ENCODE peak calls at places on chromosomes 11 and 22, in seven cellular contexts. One of them, this sample, is unnamed.

GRCh38 chr11:95680169-95680929 is 109.2 kb downstream of the FAM76B start:
- DNase-seq in mammary epithelial cell: peak; percentile 21
- DNase-seq in keratinocyte: no peak
- DNase-seq in fibroblast of lung: peak; percentile 93
- DNase-seq in H1: no peak
- DNase-seq in IMR-90: peak; percentile 85
- DNase-seq in OCI-LY7: no peak
- DNase-seq in this sample: peak; percentile 90

GRCh38 chr11:23746896-23747295 is 750.0 kb upstream of the LUZP2 start:
- DNase-seq in mammary epithelial cell: no peak
- DNase-seq in keratinocyte: no peak
- DNase-seq in fibroblast of lung: no peak
- DNase-seq in H1: no peak
- DNase-seq in IMR-90: no peak
- DNase-seq in OCI-LY7: no peak
- DNase-seq in this sample: no peak

GRCh38 chr11:72712168-72712721 is 38.0 kb upstream of the PDE2A start:
- DNase-seq in mammary epithelial cell: no peak
- DNase-seq in keratinocyte: no peak
- DNase-seq in fibroblast of lung: peak; percentile 40
- DNase-seq in H1: no peak
- DNase-seq in IMR-90: no peak
- DNase-seq in OCI-LY7: no peak
- DNase-seq in this sample: no peak

GRCh38 chr22:23305321-23305910 is 125.1 kb downstream of the BCR start:
- DNase-seq in mammary epithelial cell: no peak
- DNase-seq in keratinocyte: no peak
- DNase-seq in fibroblast of lung: peak; percentile 78
- DNase-seq in H1: no peak
- DNase-seq in IMR-90: peak; percentile 80
- DNase-seq in OCI-LY7: no peak
- DNase-seq in this sample: peak; percentile 91

GRCh38 chr11:104968856-104969776 is 742 bp upstream of the CASP4 start:
- DNase-seq in mammary epithelial cell: peak; percentile 41
- DNase-seq in keratinocyte: no peak
- DNase-seq in fibroblast of lung: peak; percentile 4
- DNase-seq in H1: peak; percentile 52
- DNase-seq in IMR-90: peak; percentile 34
- DNase-seq in OCI-LY7: no peak
- DNase-seq in this sample: peak; percentile 67

GRCh38 chr11:131674051-131674755 is 303.8 kb downstream of the NTM start:
- DNase-seq in mammary epithelial cell: peak; percentile 72
- DNase-seq in keratinocyte: no peak
- DNase-seq in fibroblast of lung: peak; percentile 92
- DNase-seq in H1: peak; percentile 96
- DNase-seq in IMR-90: peak; percentile 86
- DNase-seq in OCI-LY7: peak; percentile 44
- DNase-seq in this sample: peak; percentile 93

GRCh38 chr11:104547996-104548661 is 350.1 kb downstream of the CASP12 start:
- DNase-seq in mammary epithelial cell: peak; percentile 48
- DNase-seq in keratinocyte: no peak
- DNase-seq in fibroblast of lung: peak; percentile 17
- DNase-seq in H1: no peak
- DNase-seq in IMR-90: peak; percentile 63
- DNase-seq in OCI-LY7: no peak
- DNase-seq in this sample: peak; percentile 35

GRCh38 chr22:36546092-36546804 is 17.3 kb upstream of the EIF3D start:
- DNase-seq in mammary epithelial cell: no peak
- DNase-seq in keratinocyte: no peak
- DNase-seq in fibroblast of lung: peak; percentile 54
- DNase-seq in H1: peak; percentile 65
- DNase-seq in IMR-90: peak; percentile 62
- DNase-seq in OCI-LY7: peak; percentile 67
- DNase-seq in this sample: peak; percentile 74

GRCh38 chr22:37818397-37819099 is 4.6 kb upstream of the GALR3 start:
- DNase-seq in mammary epithelial cell: peak; percentile 14
- DNase-seq in keratinocyte: no peak
- DNase-seq in fibroblast of lung: peak; percentile 64
- DNase-seq in H1: peak; percentile 81
- DNase-seq in IMR-90: peak; percentile 35
- DNase-seq in OCI-LY7: peak; percentile 25
- DNase-seq in this sample: peak; percentile 84

GRCh38 chr11:46332093-46332567 is 15.1 kb upstream of the DGKZ start:
- DNase-seq in mammary epithelial cell: no peak
- DNase-seq in keratinocyte: no peak
- DNase-seq in fibroblast of lung: no peak
- DNase-seq in H1: no peak
- DNase-seq in IMR-90: no peak
- DNase-seq in OCI-LY7: no peak
- DNase-seq in this sample: no peak

GRCh38 chr11:1197431-1197885 is 25.4 kb upstream of the MUC5B start:
- DNase-seq in mammary epithelial cell: no peak
- DNase-seq in keratinocyte: no peak
- DNase-seq in fibroblast of lung: no peak
- DNase-seq in H1: no peak
- DNase-seq in IMR-90: no peak
- DNase-seq in OCI-LY7: no peak
- DNase-seq in this sample: no peak

GRCh38 chr11:23112987-23113886 is 253.0 kb upstream of the CCDC179 start:
- DNase-seq in mammary epithelial cell: peak; percentile 41
- DNase-seq in keratinocyte: no peak
- DNase-seq in fibroblast of lung: peak; percentile 55
- DNase-seq in H1: peak; percentile 52
- DNase-seq in IMR-90: peak; percentile 63
- DNase-seq in OCI-LY7: peak; percentile 34
- DNase-seq in this sample: peak; percentile 64

GRCh38 chr11:45997599-45997998 is 75.1 kb downstream of the LARGE2 start:
- DNase-seq in mammary epithelial cell: peak; percentile 25
- DNase-seq in keratinocyte: no peak
- DNase-seq in fibroblast of lung: no peak
- DNase-seq in H1: no peak
- DNase-seq in IMR-90: no peak
- DNase-seq in OCI-LY7: no peak
- DNase-seq in this sample: no peak

GRCh38 chr11:73585834-73586575 is 11.9 kb downstream of the FAM168A start:
- DNase-seq in mammary epithelial cell: peak; percentile 70
- DNase-seq in keratinocyte: no peak
- DNase-seq in fibroblast of lung: peak; percentile 75
- DNase-seq in H1: no peak
- DNase-seq in IMR-90: peak; percentile 90
- DNase-seq in OCI-LY7: no peak
- DNase-seq in this sample: peak; percentile 82

GRCh38 chr11:60756307-60757032 is at the start of gene MS4A15:
- DNase-seq in mammary epithelial cell: peak; percentile 36
- DNase-seq in keratinocyte: no peak
- DNase-seq in fibroblast of lung: peak; percentile 8
- DNase-seq in H1: no peak
- DNase-seq in IMR-90: no peak
- DNase-seq in OCI-LY7: peak; percentile 50
- DNase-seq in this sample: peak; percentile 14

GRCh38 chr11:84316866-84317560 is 1030.8 kb upstream of the CCDC90B start:
- DNase-seq in mammary epithelial cell: no peak
- DNase-seq in keratinocyte: no peak
- DNase-seq in fibroblast of lung: peak; percentile 75
- DNase-seq in H1: no peak
- DNase-seq in IMR-90: peak; percentile 30
- DNase-seq in OCI-LY7: no peak
- DNase-seq in this sample: peak; percentile 60

GRCh38 chr11:44306469-44307244 is 3.3 kb downstream of the ALX4 start:
- DNase-seq in mammary epithelial cell: no peak
- DNase-seq in keratinocyte: no peak
- DNase-seq in fibroblast of lung: no peak
- DNase-seq in H1: peak; percentile 73
- DNase-seq in IMR-90: no peak
- DNase-seq in OCI-LY7: no peak
- DNase-seq in this sample: no peak
- H2AFZ ChIP-seq in mammary epithelial cell: no peak overlapping the region
- H2AFZ ChIP-seq in keratinocyte: no peak overlapping the region
- H2AFZ ChIP-seq in fibroblast of lung: no peak overlapping the region
- H2AFZ ChIP-seq in H1: no peak overlapping the region
- H2AFZ ChIP-seq in IMR-90: no peak overlapping the region
- H2AFZ ChIP-seq in OCI-LY7: no peak overlapping the region
- H2AFZ ChIP-seq in this sample: no peak overlapping the region

GRCh38 chr22:49713003-49713402 is 114.7 kb downstream of the BRD1 start:
- DNase-seq in mammary epithelial cell: no peak
- DNase-seq in keratinocyte: no peak
- DNase-seq in fibroblast of lung: no peak
- DNase-seq in H1: no peak
- DNase-seq in IMR-90: no peak
- DNase-seq in OCI-LY7: no peak
- DNase-seq in this sample: no peak
- H2AFZ ChIP-seq in mammary epithelial cell: no peak overlapping the region
- H2AFZ ChIP-seq in keratinocyte: no peak overlapping the region
- H2AFZ ChIP-seq in fibroblast of lung: no peak overlapping the region
- H2AFZ ChIP-seq in H1: no peak overlapping the region
- H2AFZ ChIP-seq in IMR-90: no peak overlapping the region
- H2AFZ ChIP-seq in OCI-LY7: no peak overlapping the region
- H2AFZ ChIP-seq in this sample: no peak overlapping the region

DNA sequence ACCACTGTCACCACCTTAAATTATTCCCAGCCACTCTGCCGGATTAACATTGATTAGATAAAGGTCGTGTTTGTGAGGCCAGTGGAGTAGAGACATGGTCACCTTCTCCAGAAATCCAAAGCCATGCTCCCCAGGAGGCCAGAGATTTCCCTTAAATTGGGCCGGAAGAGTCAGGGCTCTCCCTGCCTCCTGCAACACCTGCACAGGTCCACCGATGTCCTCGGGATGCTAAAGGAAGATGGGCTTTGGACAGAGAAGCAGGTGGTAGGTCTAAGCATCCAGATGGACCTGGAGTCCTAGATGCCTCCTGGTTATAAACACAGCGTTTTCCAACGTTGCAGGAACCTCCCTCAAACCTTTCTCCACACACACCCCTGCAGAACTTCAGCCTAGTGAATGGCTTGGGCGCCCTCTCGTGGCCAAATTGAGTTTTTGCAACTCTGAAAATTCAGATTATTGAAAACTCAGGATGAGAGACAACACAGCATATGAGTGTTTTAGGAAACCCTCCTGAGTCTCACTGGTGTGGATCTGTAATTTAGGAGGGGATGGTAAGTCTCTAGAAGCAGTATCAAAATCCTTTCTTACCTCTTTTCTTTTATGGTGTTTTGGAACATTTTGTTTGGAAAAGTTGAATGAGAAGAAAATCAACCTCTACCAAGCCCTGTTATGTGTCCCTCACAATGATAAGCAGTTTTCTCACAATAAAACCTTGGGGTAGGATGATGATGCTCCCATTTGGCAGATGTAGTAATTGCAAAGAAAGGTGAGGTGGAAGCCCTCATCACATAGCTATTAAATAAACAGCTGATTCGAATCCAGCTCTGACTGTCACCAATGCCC is 109.6 kb downstream of the RRAS2 start:
- DNase-seq in mammary epithelial cell: peak; percentile 36
- DNase-seq in keratinocyte: peak; percentile 9
- DNase-seq in fibroblast of lung: peak; percentile 21
- DNase-seq in H1: peak; percentile 80
- DNase-seq in IMR-90: peak; percentile 53
- DNase-seq in OCI-LY7: peak; percentile 74
- DNase-seq in this sample: peak; percentile 72
- H2AFZ ChIP-seq in mammary epithelial cell: no peak overlapping the region
- H2AFZ ChIP-seq in keratinocyte: no peak overlapping the region
- H2AFZ ChIP-seq in fibroblast of lung: no peak overlapping the region
- H2AFZ ChIP-seq in H1: peak overlapping the region; percentile 22
- H2AFZ ChIP-seq in IMR-90: peak overlapping the region; percentile 19
- H2AFZ ChIP-seq in OCI-LY7: peak overlapping the region; percentile 49
- H2AFZ ChIP-seq in this sample: no peak overlapping the region

DNA sequence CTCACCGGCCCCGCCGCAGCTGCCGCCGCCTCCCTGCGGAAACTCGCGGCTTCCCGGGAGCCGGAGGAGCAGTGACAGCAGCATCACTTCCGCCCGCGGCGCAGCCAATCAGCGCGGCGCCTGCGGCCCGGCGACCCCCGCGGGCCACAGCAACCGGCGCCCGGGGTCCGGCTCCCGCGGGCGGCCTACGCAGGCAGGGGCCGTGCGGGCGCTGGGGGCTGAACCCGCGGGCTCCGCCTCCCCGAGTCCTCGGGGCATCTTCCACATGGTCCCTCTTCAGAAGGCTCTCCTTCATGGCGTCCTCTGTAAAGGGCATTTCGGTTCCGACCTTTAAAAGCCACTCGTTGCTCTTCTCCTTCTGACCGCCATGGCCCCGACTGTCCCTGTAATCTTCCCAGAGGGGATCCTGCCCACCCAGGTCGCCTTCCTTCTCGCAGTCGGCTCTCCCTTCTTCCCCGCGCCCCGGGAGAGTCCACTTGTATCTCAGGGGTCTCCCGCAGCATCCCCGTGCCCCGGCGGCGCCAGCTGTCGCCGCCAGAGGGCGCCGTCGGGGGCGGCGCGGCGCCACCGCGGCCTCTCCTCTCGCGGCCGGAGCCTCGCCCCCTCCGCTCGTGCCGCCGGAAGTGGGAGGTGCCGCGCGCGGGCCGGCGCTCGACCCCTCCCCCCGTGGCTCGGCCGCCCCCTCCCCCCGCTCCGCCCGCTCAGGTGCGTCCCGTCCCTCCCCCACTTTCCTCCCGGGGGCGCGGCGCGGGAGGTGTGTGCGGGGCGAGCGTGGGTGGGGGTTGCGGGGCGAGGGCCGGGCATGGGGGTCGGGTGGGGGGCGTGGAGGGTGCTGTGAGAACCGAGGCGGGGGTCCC is at the start of the genes PCSK7 and RNF214:
- DNase-seq in mammary epithelial cell: peak; percentile 70
- DNase-seq in keratinocyte: no peak
- DNase-seq in fibroblast of lung: peak; percentile 64
- DNase-seq in H1: peak; percentile 88
- DNase-seq in IMR-90: peak; percentile 61
- DNase-seq in OCI-LY7: peak; percentile 88
- DNase-seq in this sample: peak; percentile 90
- H2AFZ ChIP-seq in mammary epithelial cell: peak within 1 kb of the TSS; percentile 100
- H2AFZ ChIP-seq in keratinocyte: peak within 1 kb of the TSS; percentile 99
- H2AFZ ChIP-seq in fibroblast of lung: peak within 1 kb of the TSS; percentile 88
- H2AFZ ChIP-seq in H1: peak within 1 kb of the TSS; percentile 99
- H2AFZ ChIP-seq in IMR-90: peak within 1 kb of the TSS; percentile 93
- H2AFZ ChIP-seq in OCI-LY7: peak within 1 kb of the TSS; percentile 100
- H2AFZ ChIP-seq in this sample: peak within 1 kb of the TSS; percentile 99

DNA sequence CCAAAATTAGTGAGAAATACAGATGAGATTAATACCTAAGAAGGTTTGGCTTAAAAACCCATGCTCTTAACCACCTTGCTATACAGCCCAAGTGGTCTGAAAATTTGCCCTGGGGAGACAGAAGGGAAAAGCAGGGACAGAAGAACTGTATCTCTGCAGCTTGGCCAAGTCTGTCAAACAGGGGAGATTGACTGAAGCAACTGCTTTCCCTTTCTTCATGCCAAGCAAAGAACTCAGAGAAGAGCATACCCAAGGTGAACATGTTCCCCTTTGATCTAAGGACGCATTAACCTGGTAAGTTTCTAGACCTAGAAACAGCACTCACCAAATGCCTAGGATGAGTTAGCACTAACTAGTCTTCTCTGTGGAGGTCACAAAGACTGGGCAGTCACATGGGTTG is 75.7 kb upstream of the GRAMD1B start:
- DNase-seq in mammary epithelial cell: no peak
- DNase-seq in keratinocyte: no peak
- DNase-seq in fibroblast of lung: no peak
- DNase-seq in H1: no peak
- DNase-seq in IMR-90: no peak
- DNase-seq in OCI-LY7: no peak
- DNase-seq in this sample: no peak
- H2AFZ ChIP-seq in mammary epithelial cell: no peak overlapping the region
- H2AFZ ChIP-seq in keratinocyte: no peak overlapping the region
- H2AFZ ChIP-seq in fibroblast of lung: no peak overlapping the region
- H2AFZ ChIP-seq in H1: no peak overlapping the region
- H2AFZ ChIP-seq in IMR-90: no peak overlapping the region
- H2AFZ ChIP-seq in OCI-LY7: no peak overlapping the region
- H2AFZ ChIP-seq in this sample: no peak overlapping the region

GRCh38 chr11:4531666-4532065 is 13.3 kb upstream of the OR52M1 start:
- DNase-seq in mammary epithelial cell: no peak
- DNase-seq in keratinocyte: no peak
- DNase-seq in fibroblast of lung: no peak
- DNase-seq in H1: no peak
- DNase-seq in IMR-90: no peak
- DNase-seq in OCI-LY7: no peak
- DNase-seq in this sample: no peak
- H2AFZ ChIP-seq in mammary epithelial cell: no peak overlapping the region
- H2AFZ ChIP-seq in keratinocyte: no peak overlapping the region
- H2AFZ ChIP-seq in fibroblast of lung: no peak overlapping the region
- H2AFZ ChIP-seq in H1: no peak overlapping the region
- H2AFZ ChIP-seq in IMR-90: no peak overlapping the region
- H2AFZ ChIP-seq in OCI-LY7: no peak overlapping the region
- H2AFZ ChIP-seq in this sample: no peak overlapping the region

This sample was measured in GM23248.